ENCODE peak calls at places on chromosomes 11 and 22, in eight cellular contexts. E is lung, U is left lung, R is body of pancreas, W is astrocyte of the spinal cord, I is GM06990, Q is tibial nerve, F is ovary. N is an unnamed sample.

GRCh38 chr11:120337133-120337895 is 1.1 kb downstream of the ARHGEF12 start:
- DNase-seq in Q (peak), F (peak), R (peak), E (peak), I (peak), U (peak), W (no peak), N (no peak)

GRCh38 chr11:47004595-47005033 is 68.1 kb downstream of the CSTPP1 start:
- DNase-seq in F (peak), E (peak), R (peak), I (no peak), W (peak), U (peak), Q (peak), N (peak)

GRCh38 chr11:102528618-102529017 is 1.9 kb downstream of the MMP7 start:
- DNase-seq in U (no peak), R (no peak), F (no peak), I (no peak), E (no peak), W (no peak), Q (no peak), N (no peak)

GRCh38 chr11:97111559-97111958 is 721.7 kb downstream of the JRKL start:
- DNase-seq in U (no peak), W (no peak), F (no peak), R (no peak), Q (no peak), I (no peak), E (no peak), N (no peak)

GRCh38 chr11:37496196-37496595 is 898.2 kb upstream of the RAG2 start:
- DNase-seq in W (no peak), Q (no peak), E (no peak), I (no peak), F (no peak), R (no peak), U (no peak), N (peak)

GRCh38 chr11:71370895-71371673 is 77.1 kb downstream of the DHCR7 start:
- DNase-seq in F (no peak), E (no peak), Q (no peak), R (no peak), I (no peak), U (no peak), W (no peak), N (no peak)

GRCh38 chr11:70498171-70498571 is 99.8 kb downstream of the CTTN start:
- DNase-seq in E (no peak), W (no peak), Q (no peak), U (peak), I (no peak), R (no peak), F (no peak), N (no peak)

GRCh38 chr22:28014141-28015055 is 95.3 kb upstream of the PITPNB start:
- DNase-seq in E (no peak), R (peak), I (no peak), Q (no peak), F (no peak), U (peak), W (no peak), N (no peak)

GRCh38 chr22:42991010-42991651 is 23.8 kb downstream of the PACSIN2 start:
- DNase-seq in F (no peak), U (no peak), Q (no peak), E (no peak), I (no peak), W (peak), R (peak), N (peak)

GRCh38 chr22:46322711-46323110 is 12.8 kb upstream of the TRMU start:
- DNase-seq in U (no peak), E (no peak), W (no peak), I (no peak), Q (no peak), R (no peak), F (no peak), N (no peak)

GRCh38 chr22:38745676-38746460 is 9.9 kb downstream of the SUN2 start:
- DNase-seq in Q (no peak), E (no peak), F (no peak), I (no peak), R (no peak), U (no peak), W (no peak), N (no peak)

GRCh38 chr11:79762271-79762935 is 321.6 kb upstream of the TENM4 start:
- DNase-seq in E (no peak), I (no peak), W (no peak), R (no peak), F (no peak), U (no peak), Q (no peak), N (peak)

GRCh38 chr11:105861225-105861624 is 160.8 kb downstream of the MSANTD4 start:
- DNase-seq in W (no peak), I (no peak), R (no peak), E (no peak), F (no peak), U (no peak), Q (no peak), N (peak)
- TF ChIP-seq CTCF in W (peak), I (peak), R (peak), E (no peak), F (no peak), U (no peak), Q (no peak), N (peak)

DNA sequence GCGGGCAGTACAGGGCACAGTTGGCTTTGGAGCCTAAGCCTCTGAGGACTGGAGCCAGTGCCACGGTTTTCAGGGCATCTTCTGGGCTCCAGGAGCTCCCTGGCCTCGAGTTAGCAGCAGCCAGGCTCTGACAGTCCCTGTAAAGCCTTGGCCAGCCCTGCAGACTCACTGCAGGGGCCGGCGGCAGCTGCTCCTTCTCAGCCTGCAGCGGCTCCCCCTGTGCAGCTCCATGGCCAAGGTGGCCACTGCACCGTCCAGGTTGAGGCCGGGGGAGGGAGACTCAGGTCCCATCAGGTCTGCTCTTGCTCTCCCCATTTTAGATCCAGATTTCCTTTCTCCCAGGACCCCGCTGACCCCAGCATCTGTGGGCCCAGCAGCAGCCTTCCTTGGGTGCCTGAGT is 1461.1 kb downstream of the BRD1 start:
- DNase-seq in U (no peak), F (no peak), W (no peak), E (no peak), R (no peak), I (no peak), Q (no peak), N (no peak)
- H3K4me3 ChIP-seq in U (no peak), F (no peak), W (no peak), E (no peak), R (no peak), I (no peak), Q (no peak), N (no peak)

GRCh38 chr22:24118689-24119384 is 62.5 kb upstream of the SUSD2 start:
- DNase-seq in U (no peak), W (no peak), I (no peak), R (no peak), F (no peak), E (no peak), Q (no peak), N (no peak)

GRCh38 chr22:24120029-24120428 is 61.3 kb upstream of the SUSD2 start:
- DNase-seq in Q (no peak), W (no peak), E (no peak), R (no peak), F (no peak), U (no peak), I (no peak), N (no peak)

GRCh38 chr22:24115247-24116207 is 65.8 kb upstream of the SUSD2 start:
- DNase-seq in Q (no peak), F (no peak), U (no peak), R (no peak), W (no peak), E (no peak), I (no peak), N (no peak)

GRCh38 chr22:24119476-24119875 is 61.8 kb upstream of the SUSD2 start:
- DNase-seq in I (no peak), Q (no peak), R (no peak), U (no peak), F (no peak), W (no peak), E (no peak), N (no peak)

DNA sequence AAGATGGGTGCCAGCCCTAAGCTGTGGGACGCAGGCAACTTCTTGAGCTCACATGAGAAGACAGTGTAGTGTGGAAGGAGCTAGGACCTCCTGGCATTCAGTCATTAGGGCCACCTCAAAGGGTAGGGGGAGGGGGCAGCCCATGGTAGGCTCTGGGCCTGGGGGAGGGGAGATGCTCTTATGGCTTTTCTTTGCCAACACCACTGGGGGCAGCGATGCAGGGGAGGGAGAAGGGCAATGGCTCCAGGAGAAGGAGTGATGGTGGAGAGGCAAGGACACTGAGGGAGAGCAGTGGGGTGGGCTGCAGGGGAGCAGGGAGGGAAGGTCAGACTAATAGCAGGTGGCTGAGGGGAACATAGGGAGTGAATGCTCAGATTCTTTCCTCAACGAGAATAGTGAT is 63.3 kb upstream of the SUSD2 start:
- DNase-seq in U (no peak), I (no peak), E (no peak), R (no peak), F (no peak), W (no peak), Q (no peak), N (no peak)
- TF ChIP-seq CTCF in U (no peak), I (peak), E (no peak), R (no peak), F (no peak), W (no peak), Q (no peak), N (no peak)

GRCh38 chr22:25110596-25110845 is 89.1 kb upstream of the CRYBB3 start:
- DNase-seq in E (no peak), R (no peak), I (no peak), Q (no peak), W (no peak), U (no peak), F (no peak), N (no peak)

GRCh38 chr22:25109878-25110595 is 89.6 kb upstream of the CRYBB3 start:
- DNase-seq in Q (no peak), U (no peak), W (no peak), R (peak), F (no peak), I (no peak), E (no peak), N (no peak)

GRCh38 chr22:25112538-25113253 is 87.0 kb upstream of the CRYBB3 start:
- DNase-seq in W (no peak), U (no peak), E (no peak), Q (no peak), R (no peak), F (no peak), I (no peak), N (no peak)

GRCh38 chr22:25111579-25112517 is 87.8 kb upstream of the CRYBB3 start:
- DNase-seq in W (no peak), I (no peak), E (peak), R (peak), Q (peak), F (peak), U (peak), N (no peak)

DNA sequence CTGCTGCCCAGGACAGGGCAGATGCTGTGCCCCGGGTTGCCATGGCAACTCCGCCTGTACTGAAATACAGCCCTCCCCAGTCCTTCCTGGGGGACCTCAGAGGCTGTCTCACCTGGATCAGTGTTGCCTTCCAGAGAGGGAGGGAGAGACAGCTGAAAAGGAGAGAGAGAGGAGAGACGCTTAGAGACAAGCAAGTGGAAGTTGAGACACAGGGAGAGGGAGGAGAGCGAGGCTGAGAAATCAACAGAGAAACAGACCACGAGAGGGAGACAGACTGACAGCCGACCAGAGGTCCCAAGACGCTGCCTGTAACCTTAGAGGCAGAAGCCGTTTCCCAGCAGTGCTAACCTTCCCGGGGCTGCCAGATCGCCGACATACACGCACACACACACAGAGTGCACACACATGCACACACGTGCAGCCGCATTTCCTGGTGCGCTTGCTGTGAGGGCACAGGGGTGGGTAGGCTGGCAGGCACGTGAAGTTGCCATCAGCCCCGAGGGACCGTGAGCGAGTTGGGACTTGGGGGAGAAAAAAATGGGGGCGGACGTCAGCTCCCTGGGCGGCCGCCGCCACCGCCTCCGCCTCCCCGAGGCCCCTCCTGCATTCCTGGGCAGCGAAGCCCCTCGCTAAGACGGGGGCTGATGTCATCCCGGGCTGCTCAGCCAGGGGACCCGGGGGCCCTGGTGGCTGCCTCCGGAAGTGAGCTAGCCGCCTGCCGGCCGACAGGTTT is 88.6 kb upstream of the CRYBB3 start:
- DNase-seq in I (peak), F (peak), R (peak), Q (peak), W (peak), U (peak), E (peak), N (peak)
- H3K4me3 ChIP-seq in I (peak), F (peak), R (peak), Q (peak), W (peak), U (peak), E (peak), N (peak)

GRCh38 chr11:17469998-17470397 is 6.6 kb downstream of the ABCC8 start:
- DNase-seq in R (no peak), F (no peak), U (no peak), Q (no peak), E (no peak), W (no peak), I (no peak), N (no peak)
- TF ChIP-seq CTCF in R (no peak), F (no peak), U (no peak), Q (no peak), E (no peak), W (no peak), I (no peak), N (no peak)

GRCh38 chr11:128696930-128697329 is 3.1 kb downstream of the FLI1 start:
- DNase-seq in F (no peak), Q (no peak), R (no peak), W (no peak), U (no peak), E (no peak), I (no peak), N (no peak)

GRCh38 chr11:128694618-128695481 is 978 bp downstream of the FLI1 start:
- DNase-seq in U (peak), F (no peak), W (peak), Q (no peak), I (peak), R (no peak), E (no peak), N (no peak)

GRCh38 chr11:128695539-128696221 is 1.8 kb downstream of the FLI1 start:
- DNase-seq in U (peak), W (peak), I (no peak), E (no peak), R (no peak), F (no peak), Q (peak), N (no peak)

GRCh38 chr11:128701086-128701485 is 7.2 kb downstream of the FLI1 start:
- DNase-seq in E (no peak), F (no peak), I (no peak), W (no peak), R (no peak), Q (no peak), U (no peak), N (no peak)

GRCh38 chr11:128697645-128698174 is 3.8 kb downstream of the FLI1 start:
- DNase-seq in E (no peak), U (no peak), Q (no peak), W (no peak), F (no peak), R (no peak), I (no peak), N (no peak)
- H3K4me3 ChIP-seq in E (no peak), U (no peak), Q (no peak), W (no peak), F (no peak), R (no peak), I (no peak), N (no peak)

DNA sequence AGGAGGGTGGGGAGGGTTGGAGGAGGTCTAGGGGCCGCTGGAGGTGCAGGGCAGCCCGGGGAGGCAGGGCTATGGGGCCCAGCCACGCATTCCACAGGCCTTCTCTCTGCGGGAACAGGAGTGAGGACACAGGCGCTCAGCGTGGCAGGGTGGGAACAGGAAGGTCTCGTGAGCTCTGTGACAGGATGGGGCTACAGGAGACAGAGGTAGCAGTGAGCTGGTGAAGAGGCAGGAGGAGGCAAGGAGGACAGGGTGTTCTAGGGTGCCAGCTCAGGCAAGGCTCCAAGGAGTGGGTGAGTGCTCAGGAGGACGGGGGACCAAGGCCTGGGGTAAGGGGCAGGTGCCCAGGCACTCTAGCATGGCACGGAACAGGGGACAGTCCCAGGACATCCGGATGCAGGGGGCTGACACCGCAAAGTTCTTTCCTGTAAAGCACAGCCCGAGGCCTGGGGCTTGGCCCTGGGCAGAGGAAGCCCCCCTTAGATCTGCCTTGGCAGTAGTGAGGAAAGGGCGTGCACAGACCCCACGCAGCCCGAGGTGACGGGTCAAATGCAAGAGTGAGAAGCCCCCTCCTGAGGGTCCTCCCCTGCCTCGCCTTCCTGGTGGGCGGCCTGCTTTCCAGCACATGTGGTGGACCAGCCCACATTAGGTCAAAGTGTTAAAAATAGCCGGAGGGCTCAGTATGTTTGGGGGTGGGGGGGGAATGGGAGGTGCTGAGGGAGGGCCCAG is 4.7 kb upstream of the NEAT1 start:
- DNase-seq in I (peak), F (peak), E (no peak), U (peak), Q (peak), W (peak), R (peak), N (peak)
- TF ChIP-seq CTCF in I (no peak), F (no peak), E (no peak), U (no peak), Q (no peak), W (no peak), R (no peak), N (no peak)

GRCh38 chr22:37119872-37120271 is 10.4 kb upstream of the TMPRSS6 start:
- DNase-seq in Q (no peak), R (no peak), F (no peak), W (no peak), E (no peak), I (peak), U (no peak), N (no peak)

GRCh38 chr22:37122598-37123180 is 13.2 kb upstream of the TMPRSS6 start:
- DNase-seq in R (no peak), E (no peak), W (no peak), I (no peak), Q (no peak), F (no peak), U (no peak), N (no peak)

GRCh38 chr22:37123649-37124048 is 14.1 kb upstream of the TMPRSS6 start:
- DNase-seq in R (no peak), Q (no peak), I (no peak), W (no peak), F (no peak), U (no peak), E (no peak), N (no peak)

GRCh38 chr22:37120569-37121340 is 11.2 kb upstream of the TMPRSS6 start:
- DNase-seq in Q (no peak), I (no peak), F (no peak), W (no peak), U (no peak), E (no peak), R (no peak), N (no peak)

DNA sequence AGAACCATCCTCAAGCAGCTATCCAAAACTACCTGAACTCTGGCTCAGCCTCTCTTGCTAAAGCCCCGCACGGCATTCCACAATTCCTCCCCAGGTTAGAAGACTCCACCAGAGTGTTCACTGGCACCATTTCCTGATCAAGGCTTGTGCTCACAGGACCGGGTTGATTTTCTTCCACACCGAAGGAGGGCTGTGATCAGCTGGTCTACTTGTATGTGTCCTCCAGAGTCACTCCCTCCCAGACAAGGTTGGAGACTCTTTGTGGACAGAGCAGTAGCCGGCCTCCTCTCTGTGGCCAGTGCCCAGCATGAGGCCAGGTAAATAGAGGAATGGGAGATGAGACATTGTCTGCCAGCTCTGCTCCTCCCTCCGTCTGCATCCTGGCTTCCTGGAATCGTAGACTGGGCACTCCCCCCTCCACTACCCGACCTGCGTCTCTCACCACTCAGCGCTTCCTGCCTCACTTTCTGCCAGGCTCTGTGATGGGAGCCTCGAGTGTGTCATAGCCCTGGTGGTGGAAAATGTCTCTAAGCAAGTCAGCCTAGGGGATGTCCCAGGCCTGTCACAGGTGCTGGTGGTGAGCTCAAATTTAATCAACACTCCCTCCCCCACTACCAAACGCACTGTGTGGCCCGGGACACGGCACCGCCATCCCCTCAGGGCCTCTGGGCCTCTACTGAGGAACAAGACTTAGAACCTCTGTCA is 12.5 kb upstream of the TMPRSS6 start:
- DNase-seq in U (peak), F (no peak), R (no peak), I (peak), Q (no peak), W (peak), E (no peak), N (peak)
- H3K4me3 ChIP-seq in U (no peak), F (no peak), R (no peak), I (no peak), Q (no peak), W (no peak), E (no peak), N (no peak)

N was measured in bronchial epithelial cell.